ENCODE peak calls at places on chromosomes 2 and 18, in eight cellular contexts. H is H7; B is dorsolateral prefrontal cortex; Z is CD8-positive, alpha-beta memory T cell; M is stimulated activated CD4-positive, alpha-beta T cell treated with anti-CD3 and anti-CD28 coated beads, Interleukin-4, amount 100 ng/mL, for 4 hours; D is T follicular helper cell; R is body of pancreas; C is NCI-H774. N is an unnamed sample.

GRCh38 chr18:74942319-74942910 is 266.5 kb downstream of the PTGR3 start:
- DNase-seq in R (no peak), H (no peak), Z (no peak), C (no peak), M (no peak), D (no peak), B (no peak), N (no peak)

GRCh38 chr2:73979021-73979420 is 5.7 kb upstream of the TET3 start:
- DNase-seq in H (peak; percentile 73), B (no peak), C (no peak), Z (peak; percentile 71), R (no peak), M (peak; percentile 47), D (peak; percentile 64), N (no peak)

GRCh38 chr18:3873698-3874495 is 423.9 kb downstream of the TGIF1 start:
- DNase-seq in Z (no peak), C (no peak), D (no peak), R (no peak), M (no peak), H (no peak), B (no peak), N (no peak)

GRCh38 chr2:158893057-158893456 is 75.4 kb upstream of the TANC1 start:
- DNase-seq in Z (no peak), D (no peak), B (no peak), M (no peak), R (no peak), H (no peak), C (no peak), N (no peak)

GRCh38 chr2:26742053-26742770 is 21.9 kb upstream of the SLC35F6 start:
- DNase-seq in B (no peak), R (no peak), D (no peak), H (peak; percentile 18), Z (peak; percentile 5), M (no peak), C (no peak), N (no peak)

GRCh38 chr2:181305151-181306123 is 151.7 kb upstream of the ITGA4 start:
- DNase-seq in R (no peak), H (no peak), B (no peak), D (no peak), C (peak; percentile 15), Z (peak; percentile 76), M (no peak), N (no peak)

GRCh38 chr2:150036622-150037021 is 449.0 kb upstream of the MMADHC start:
- DNase-seq in R (no peak), D (no peak), H (no peak), B (no peak), C (no peak), M (no peak), Z (no peak), N (no peak)

GRCh38 chr18:28045176-28045810 is 131.6 kb downstream of the CDH2 start:
- DNase-seq in B (no peak), H (no peak), D (no peak), Z (no peak), C (peak; percentile 39), R (no peak), M (no peak), N (no peak)

GRCh38 chr2:230956827-230957755 is 32.0 kb upstream of the GPR55 start:
- DNase-seq in C (no peak), Z (no peak), H (peak; percentile 83), B (no peak), M (peak; percentile 23), D (no peak), R (peak; percentile 18), N (no peak)

GRCh38 chr2:32360416-32360815 is 3.6 kb downstream of the BIRC6 start:
- DNase-seq in H (no peak), D (no peak), B (no peak), M (no peak), Z (no peak), C (no peak), R (no peak), N (no peak)

GRCh38 chr2:150046211-150046610 is 441.3 kb downstream of the RND3 start:
- DNase-seq in R (no peak), Z (no peak), D (no peak), B (no peak), M (no peak), H (no peak), C (no peak), N (no peak)